ENCODE peak calls at places on chromosome 10, in four cellular contexts. Y, Z, S and M are unnamed samples.

GRCh38 chr10:28075424-28075823 is 76.5 kb upstream of the ODAD2 start:
- DNase-seq in Y (no peak), Z (no peak), S (no peak), M (no peak)

GRCh38 chr10:23345861-23346260 is 1.3 kb upstream of the C10orf67 start:
- DNase-seq in Y (no peak), Z (peak; percentile 89), S (no peak), M (no peak)

GRCh38 chr10:132536241-132536963 is 1.2 kb upstream of the INPP5A start:
- DNase-seq in Y (no peak), Z (no peak), S (no peak), M (no peak)

GRCh38 chr10:93541402-93542357 is 24.8 kb upstream of the FFAR4 start:
- DNase-seq in Y (no peak), Z (no peak), S (peak; percentile 37), M (no peak)

GRCh38 chr10:79166741-79167140 is 98.0 kb downstream of the ZMIZ1 start:
- DNase-seq in Y (no peak), Z (no peak), S (peak; percentile 60), M (no peak)

GRCh38 chr10:46545861-46546590 is 10.4 kb downstream of the GPRIN2 start:
- DNase-seq in Y (no peak), Z (no peak), S (no peak), M (no peak)

GRCh38 chr10:51010977-51011376 is 63.3 kb upstream of the PRKG1 start:
- DNase-seq in Y (no peak), Z (no peak), S (no peak), M (no peak)

GRCh38 chr10:3776796-3777571 is 8.0 kb downstream of the KLF6 start:
- DNase-seq in Y (no peak), Z (peak; percentile 96), S (no peak), M (no peak)

GRCh38 chr10:132385721-132386418 is 11.1 kb upstream of the PWWP2B start:
- DNase-seq in Y (no peak), Z (no peak), S (no peak), M (no peak)

GRCh38 chr10:17578603-17579002 is 38.6 kb downstream of the HACD1 start:
- DNase-seq in Y (no peak), Z (no peak), S (no peak), M (no peak)

GRCh38 chr10:86333813-86334514 is 32.6 kb downstream of the GRID1 start:
- DNase-seq in Y (no peak), Z (no peak), S (no peak), M (no peak)

GRCh38 chr10:102287538-102287937 is 42.2 kb downstream of the GBF1 start:
- DNase-seq in Y (no peak), Z (no peak), S (no peak), M (no peak)

GRCh38 chr10:77223532-77224460 is 413.8 kb downstream of the KCNMA1 start:
- DNase-seq in Y (no peak), Z (no peak), S (no peak), M (no peak)

GRCh38 chr10:127449491-127449890 is 99.6 kb upstream of the NPS start:
- DNase-seq in Y (no peak), Z (no peak), S (no peak), M (no peak)

GRCh38 chr10:86348321-86349210 is 18.0 kb downstream of the GRID1 start:
- DNase-seq in Y (peak; percentile 21), Z (no peak), S (no peak), M (no peak)

GRCh38 chr10:133104076-133104965 is 16.6 kb downstream of the ADGRA1 start:
- DNase-seq in Y (no peak), Z (no peak), S (no peak), M (no peak)

GRCh38 chr10:91194497-91195179 is 25.8 kb upstream of the PCGF5 start:
- DNase-seq in Y (no peak), Z (peak; percentile 66), S (no peak), M (no peak)

GRCh38 chr10:89555688-89556445 is 20.5 kb upstream of the SLC16A12 start:
- DNase-seq in Y (no peak), Z (no peak), S (no peak), M (no peak)

GRCh38 chr10:32958992-32959703 is 1.1 kb upstream of the ITGB1 start:
- DNase-seq in Y (no peak), Z (no peak), S (no peak), M (no peak)

GRCh38 chr10:92238062-92238585 is 52.8 kb downstream of the CPEB3 start:
- DNase-seq in Y (no peak), Z (no peak), S (no peak), M (no peak)

GRCh38 chr10:95602382-95602781 is 41.2 kb upstream of the SORBS1 start:
- DNase-seq in Y (no peak), Z (no peak), S (no peak), M (no peak)